ENCODE peak calls at places on chromosomes 1 and 21, in seven cellular contexts. B, N, U, M, E, F and D are unnamed samples.

GRCh38 chr1:176315519-176316220 is 108.6 kb upstream of the COP1 start:
- DNase-seq in N (no peak), E (no peak), M (no peak), B (no peak), F (no peak), U (no peak), D (no peak)

GRCh38 chr1:19007491-19008441 is 51.3 kb upstream of the IFFO2 start:
- DNase-seq in U (no peak), B (peak), F (no peak), E (no peak), N (no peak), M (no peak), D (peak)

GRCh38 chr1:20724364-20725188 is 6.8 kb upstream of the KIF17 start:
- DNase-seq in B (no peak), N (no peak), U (no peak), F (no peak), E (no peak), M (no peak), D (no peak)

GRCh38 chr1:28243685-28244439 is 7.9 kb downstream of the ATP5IF1 start:
- DNase-seq in B (no peak), F (no peak), N (peak), U (no peak), E (no peak), M (no peak), D (no peak)

GRCh38 chr1:246608616-246609376 is 42.5 kb downstream of the CNST start:
- DNase-seq in B (peak), E (peak), F (no peak), U (peak), N (peak), M (no peak), D (peak)

GRCh38 chr1:9869831-9870251 is 40.2 kb downstream of the CTNNBIP1 start:
- DNase-seq in E (no peak), U (no peak), M (no peak), N (peak), B (no peak), F (no peak), D (no peak)

GRCh38 chr1:10761503-10762152 is 34.8 kb downstream of the CASZ1 start:
- DNase-seq in N (peak), U (peak), B (peak), M (no peak), F (no peak), E (no peak), D (peak)

GRCh38 chr1:217955723-217956122 is 324.6 kb downstream of the SPATA17 start:
- DNase-seq in E (no peak), U (peak), N (no peak), M (no peak), B (no peak), F (no peak), D (no peak)

GRCh38 chr1:58783090-58783992 is 506 bp downstream of the JUN start:
- DNase-seq in M (no peak), U (peak), B (peak), N (peak), F (no peak), E (no peak), D (peak)

GRCh38 chr1:177646757-177647730 is 322.8 kb downstream of the SEC16B start:
- DNase-seq in U (peak), M (no peak), E (no peak), B (no peak), N (no peak), F (no peak), D (no peak)

GRCh38 chr1:118104956-118105355 is 80.1 kb downstream of the SPAG17 start:
- DNase-seq in M (no peak), B (no peak), E (no peak), U (no peak), F (no peak), N (no peak), D (no peak)

GRCh38 chr1:94316836-94317789 is 79.7 kb upstream of the ARHGAP29 start:
- DNase-seq in E (no peak), U (no peak), M (no peak), F (no peak), N (no peak), B (no peak), D (no peak)

GRCh38 chr1:248824701-248825100 is 1.0 kb downstream of the SH3BP5L start:
- DNase-seq in U (no peak), F (no peak), M (no peak), N (no peak), E (no peak), B (no peak), D (no peak)

GRCh38 chr1:46489169-46489637 is 433 bp upstream of the DMBX1 start:
- DNase-seq in B (no peak), U (no peak), M (no peak), N (peak), F (peak), E (no peak), D (no peak)

GRCh38 chr1:230375149-230375548 is 51.0 kb downstream of the PGBD5 start:
- DNase-seq in F (no peak), U (no peak), B (no peak), N (no peak), M (no peak), E (no peak), D (no peak)

GRCh38 chr1:18962121-18962721 is 5.7 kb upstream of the IFFO2 start:
- DNase-seq in E (no peak), F (no peak), B (no peak), U (no peak), M (no peak), N (peak), D (peak)

GRCh38 chr21:28066051-28066450 is 926.6 kb downstream of the LTN1 start:
- DNase-seq in B (no peak), F (no peak), U (no peak), N (no peak), E (no peak), M (no peak), D (no peak)

GRCh38 chr1:11943619-11944018 is 9.1 kb downstream of the PLOD1 start:
- DNase-seq in E (no peak), U (no peak), F (no peak), B (no peak), M (no peak), N (no peak), D (no peak)

GRCh38 chr1:234292006-234292405 is 81.2 kb upstream of the COA6 start:
- DNase-seq in N (no peak), B (no peak), F (no peak), U (no peak), E (no peak), M (no peak), D (no peak)

GRCh38 chr1:5637171-5637570 is 355.1 kb downstream of the NPHP4 start:
- DNase-seq in M (no peak), F (no peak), B (peak), E (no peak), U (no peak), N (peak), D (peak)

GRCh38 chr1:112904071-112904830 is 51.7 kb downstream of the SLC16A1 start:
- DNase-seq in M (no peak), E (no peak), B (no peak), U (no peak), F (no peak), N (no peak), D (no peak)

GRCh38 chr1:210234254-210234747 is 1.7 kb downstream of the SERTAD4 start:
- DNase-seq in B (no peak), N (no peak), F (no peak), E (no peak), M (no peak), U (peak), D (no peak)

GRCh38 chr1:15834406-15835204 is 12.9 kb upstream of the SPEN start:
- DNase-seq in N (peak), E (peak), M (peak), F (no peak), B (peak), U (peak), D (peak)
- TF ChIP-seq POLR2AphosphoS5 in N (peak), E (peak), M (peak), F (peak), B (peak), U (peak), D (peak)

DNA sequence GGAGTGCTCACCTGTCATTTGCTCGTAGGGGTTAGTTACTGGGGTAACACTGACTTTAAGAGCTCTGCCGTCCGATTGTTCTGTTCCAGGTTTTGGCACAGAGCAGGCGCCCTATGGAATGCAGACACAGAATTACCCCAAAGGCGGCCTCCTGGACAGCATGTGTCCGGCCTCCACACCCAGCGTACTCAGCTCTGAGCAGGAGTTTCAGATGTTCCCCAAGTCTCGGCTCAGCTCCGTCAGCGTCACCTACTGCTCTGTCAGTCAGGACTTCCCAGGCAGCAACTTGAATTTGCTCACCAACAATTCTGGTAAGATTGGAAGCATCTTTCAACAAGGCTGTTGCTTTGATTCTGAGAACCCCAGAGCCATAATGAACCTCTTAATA is 12.6 kb downstream of the ETS2 start:
- DNase-seq in M (no peak), E (no peak), B (no peak), N (no peak), U (no peak), F (no peak), D (no peak)
- TF ChIP-seq POLR2AphosphoS5 in M (no peak), E (no peak), B (no peak), N (no peak), U (no peak), F (no peak), D (no peak)

GRCh38 chr21:45308211-45309068 is 20.7 kb upstream of the POFUT2 start:
- DNase-seq in U (no peak), F (no peak), B (no peak), E (no peak), M (no peak), N (no peak), D (no peak)
- TF ChIP-seq POLR2AphosphoS5 in U (no peak), F (no peak), B (no peak), E (no peak), M (no peak), N (no peak), D (no peak)

GRCh38 chr1:91684599-91685196 is 184.0 kb downstream of the CDC7 start:
- DNase-seq in U (no peak), M (no peak), N (no peak), B (no peak), E (no peak), F (no peak), D (no peak)
- TF ChIP-seq POLR2AphosphoS5 in U (no peak), M (no peak), N (no peak), B (no peak), E (no peak), F (no peak), D (no peak)